ENCODE peak calls at places on chromosome 18, in six cellular contexts. One of them, this sample, is unnamed.

GRCh38 chr18:58980991-58981390 is 116.3 kb downstream of the ZNF532 start:
- DNase-seq in SK-N-SH: no peak
- DNase-seq in HL-60: no peak
- DNase-seq in GM12878: no peak
- DNase-seq in K562: no peak
- DNase-seq in HepG2: no peak
- DNase-seq in this sample: no peak

GRCh38 chr18:60740313-60740712 is 367.7 kb upstream of the MC4R start:
- DNase-seq in SK-N-SH: no peak
- DNase-seq in HL-60: no peak
- DNase-seq in GM12878: no peak
- DNase-seq in K562: no peak
- DNase-seq in HepG2: no peak
- DNase-seq in this sample: no peak

GRCh38 chr18:77012751-77013550 is 119.6 kb downstream of the MBP start:
- DNase-seq in SK-N-SH: no peak
- DNase-seq in HL-60: no peak
- DNase-seq in GM12878: no peak
- DNase-seq in K562: no peak
- DNase-seq in HepG2: no peak
- DNase-seq in this sample: no peak

GRCh38 chr18:47260138-47260923 is 8.9 kb upstream of the SKOR2 start:
- DNase-seq in SK-N-SH: peak; percentile 78
- DNase-seq in HL-60: peak; percentile 48
- DNase-seq in GM12878: no peak
- DNase-seq in K562: peak; percentile 23
- DNase-seq in HepG2: peak; percentile 5
- DNase-seq in this sample: no peak

GRCh38 chr18:72651033-72651432 is 106.9 kb upstream of the CBLN2 start:
- DNase-seq in SK-N-SH: no peak
- DNase-seq in HL-60: no peak
- DNase-seq in GM12878: no peak
- DNase-seq in K562: no peak
- DNase-seq in HepG2: no peak
- DNase-seq in this sample: no peak

GRCh38 chr18:36372902-36373301 is 75.4 kb downstream of the FHOD3 start:
- DNase-seq in SK-N-SH: no peak
- DNase-seq in HL-60: peak; percentile 61
- DNase-seq in GM12878: no peak
- DNase-seq in K562: no peak
- DNase-seq in HepG2: no peak
- DNase-seq in this sample: no peak

GRCh38 chr18:78996741-78997490 is 17.3 kb downstream of the SALL3 start:
- DNase-seq in SK-N-SH: no peak
- DNase-seq in HL-60: no peak
- DNase-seq in GM12878: no peak
- DNase-seq in K562: no peak
- DNase-seq in HepG2: no peak
- DNase-seq in this sample: peak; percentile 39

GRCh38 chr18:43893001-43893637 is 615.8 kb upstream of the SYT4 start:
- DNase-seq in SK-N-SH: no peak
- DNase-seq in HL-60: no peak
- DNase-seq in GM12878: no peak
- DNase-seq in K562: no peak
- DNase-seq in HepG2: no peak
- DNase-seq in this sample: no peak

GRCh38 chr18:37235583-37235982 is 330.0 kb downstream of the CELF4 start:
- DNase-seq in SK-N-SH: no peak
- DNase-seq in HL-60: no peak
- DNase-seq in GM12878: no peak
- DNase-seq in K562: no peak
- DNase-seq in HepG2: no peak
- DNase-seq in this sample: no peak

GRCh38 chr18:58257461-58257860 is 213.4 kb downstream of the NEDD4L start:
- DNase-seq in SK-N-SH: no peak
- DNase-seq in HL-60: no peak
- DNase-seq in GM12878: no peak
- DNase-seq in K562: peak; percentile 56
- DNase-seq in HepG2: no peak
- DNase-seq in this sample: no peak

GRCh38 chr18:46374850-46375249 is 270.7 kb downstream of the HAUS1 start:
- DNase-seq in SK-N-SH: peak; percentile 56
- DNase-seq in HL-60: no peak
- DNase-seq in GM12878: no peak
- DNase-seq in K562: peak; percentile 59
- DNase-seq in HepG2: no peak
- DNase-seq in this sample: no peak

GRCh38 chr18:26190506-26190905 is 35.7 kb upstream of the TAF4B start:
- DNase-seq in SK-N-SH: no peak
- DNase-seq in HL-60: no peak
- DNase-seq in GM12878: peak; percentile 74
- DNase-seq in K562: no peak
- DNase-seq in HepG2: no peak
- DNase-seq in this sample: no peak

GRCh38 chr18:10523544-10523943 is 2.3 kb upstream of the NAPG start:
- DNase-seq in SK-N-SH: no peak
- DNase-seq in HL-60: no peak
- DNase-seq in GM12878: no peak
- DNase-seq in K562: no peak
- DNase-seq in HepG2: no peak
- DNase-seq in this sample: no peak

GRCh38 chr18:48023334-48024008 is 93.0 kb upstream of the SMAD2 start:
- DNase-seq in SK-N-SH: peak; percentile 89
- DNase-seq in HL-60: peak; percentile 73
- DNase-seq in GM12878: no peak
- DNase-seq in K562: peak; percentile 44
- DNase-seq in HepG2: peak; percentile 13
- DNase-seq in this sample: peak; percentile 65

GRCh38 chr18:54020346-54020745 is 204.1 kb downstream of the MBD2 start:
- DNase-seq in SK-N-SH: no peak
- DNase-seq in HL-60: no peak
- DNase-seq in GM12878: no peak
- DNase-seq in K562: no peak
- DNase-seq in HepG2: no peak
- DNase-seq in this sample: no peak

GRCh38 chr18:52060612-52061259 is 279.3 kb upstream of the DCC start:
- DNase-seq in SK-N-SH: no peak
- DNase-seq in HL-60: no peak
- DNase-seq in GM12878: no peak
- DNase-seq in K562: no peak
- DNase-seq in HepG2: peak; percentile 18
- DNase-seq in this sample: peak; percentile 7

GRCh38 chr18:49441338-49441938 is 19.0 kb downstream of the DYM start:
- DNase-seq in SK-N-SH: no peak
- DNase-seq in HL-60: no peak
- DNase-seq in GM12878: no peak
- DNase-seq in K562: no peak
- DNase-seq in HepG2: no peak
- DNase-seq in this sample: no peak

GRCh38 chr18:60984496-60984895 is 348.7 kb upstream of the CDH20 start:
- DNase-seq in SK-N-SH: no peak
- DNase-seq in HL-60: no peak
- DNase-seq in GM12878: no peak
- DNase-seq in K562: no peak
- DNase-seq in HepG2: no peak
- DNase-seq in this sample: no peak

GRCh38 chr18:77062518-77063003 is 70.0 kb downstream of the MBP start:
- DNase-seq in SK-N-SH: no peak
- DNase-seq in HL-60: peak; percentile 70
- DNase-seq in GM12878: peak; percentile 82
- DNase-seq in K562: no peak
- DNase-seq in HepG2: no peak
- DNase-seq in this sample: no peak

GRCh38 chr18:44130365-44130942 is 550.2 kb upstream of the SETBP1 start:
- DNase-seq in SK-N-SH: peak; percentile 59
- DNase-seq in HL-60: peak; percentile 8
- DNase-seq in GM12878: no peak
- DNase-seq in K562: peak; percentile 8
- DNase-seq in HepG2: peak; percentile 10
- DNase-seq in this sample: no peak

GRCh38 chr18:57435851-57436192 is 648 bp downstream of the ONECUT2 start:
- DNase-seq in SK-N-SH: peak; percentile 60
- DNase-seq in HL-60: no peak
- DNase-seq in GM12878: no peak
- DNase-seq in K562: no peak
- DNase-seq in HepG2: no peak
- DNase-seq in this sample: no peak

GRCh38 chr18:44290366-44290855 is 390.3 kb upstream of the SETBP1 start:
- DNase-seq in SK-N-SH: no peak
- DNase-seq in HL-60: no peak
- DNase-seq in GM12878: no peak
- DNase-seq in K562: no peak
- DNase-seq in HepG2: no peak
- DNase-seq in this sample: no peak

GRCh38 chr18:59419386-59419785 is 60.3 kb upstream of the LMAN1 start:
- DNase-seq in SK-N-SH: no peak
- DNase-seq in HL-60: no peak
- DNase-seq in GM12878: no peak
- DNase-seq in K562: no peak
- DNase-seq in HepG2: no peak
- DNase-seq in this sample: no peak

GRCh38 chr18:37668971-37669747 is 103.6 kb upstream of the CELF4 start:
- DNase-seq in SK-N-SH: peak; percentile 30
- DNase-seq in HL-60: no peak
- DNase-seq in GM12878: no peak
- DNase-seq in K562: no peak
- DNase-seq in HepG2: no peak
- DNase-seq in this sample: no peak

GRCh38 chr18:48622911-48623431 is 84.1 kb downstream of the CTIF start:
- DNase-seq in SK-N-SH: no peak
- DNase-seq in HL-60: no peak
- DNase-seq in GM12878: no peak
- DNase-seq in K562: no peak
- DNase-seq in HepG2: no peak
- DNase-seq in this sample: no peak

GRCh38 chr18:2961828-2962227 is 51.1 kb downstream of the LPIN2 start:
- DNase-seq in SK-N-SH: peak; percentile 13
- DNase-seq in HL-60: peak; percentile 20
- DNase-seq in GM12878: no peak
- DNase-seq in K562: no peak
- DNase-seq in HepG2: no peak
- DNase-seq in this sample: no peak

GRCh38 chr18:49650426-49650891 is 88.6 kb downstream of the LIPG start:
- DNase-seq in SK-N-SH: no peak
- DNase-seq in HL-60: no peak
- DNase-seq in GM12878: no peak
- DNase-seq in K562: no peak
- DNase-seq in HepG2: no peak
- DNase-seq in this sample: no peak

GRCh38 chr18:47120428-47120827 is 29.9 kb downstream of the HDHD2 start:
- DNase-seq in SK-N-SH: no peak
- DNase-seq in HL-60: no peak
- DNase-seq in GM12878: peak; percentile 47
- DNase-seq in K562: no peak
- DNase-seq in HepG2: no peak
- DNase-seq in this sample: no peak

GRCh38 chr18:48672671-48673340 is 134.0 kb downstream of the CTIF start:
- DNase-seq in SK-N-SH: no peak
- DNase-seq in HL-60: no peak
- DNase-seq in GM12878: no peak
- DNase-seq in K562: no peak
- DNase-seq in HepG2: no peak
- DNase-seq in this sample: no peak

GRCh38 chr18:3910507-3910906 is 460.5 kb downstream of the TGIF1 start:
- DNase-seq in SK-N-SH: no peak
- DNase-seq in HL-60: no peak
- DNase-seq in GM12878: no peak
- DNase-seq in K562: no peak
- DNase-seq in HepG2: no peak
- DNase-seq in this sample: no peak

GRCh38 chr18:49362431-49362830 is 98.0 kb downstream of the DYM start:
- DNase-seq in SK-N-SH: no peak
- DNase-seq in HL-60: no peak
- DNase-seq in GM12878: no peak
- DNase-seq in K562: no peak
- DNase-seq in HepG2: no peak
- DNase-seq in this sample: no peak

DNA sequence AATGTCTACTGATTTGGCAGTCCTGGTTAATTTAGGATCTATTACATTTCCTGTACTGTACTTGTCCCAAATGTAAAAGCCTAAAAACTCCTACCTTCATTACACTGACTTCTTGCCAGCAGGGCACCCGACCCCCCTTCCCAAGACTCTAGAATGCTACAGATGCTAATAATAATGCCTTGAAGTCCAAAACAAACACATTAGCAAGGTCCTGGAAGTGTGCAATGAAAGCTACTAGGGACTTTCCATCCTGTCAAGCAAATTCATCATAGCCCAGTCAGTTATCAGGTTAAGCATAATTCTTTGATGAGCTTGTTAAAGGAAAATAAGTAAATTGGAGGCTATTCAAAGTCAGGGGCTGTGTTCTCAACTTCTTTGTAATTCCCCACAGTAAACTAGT is 115.3 kb upstream of the RBBP8 start:
- DNase-seq in SK-N-SH: no peak
- DNase-seq in HL-60: no peak
- DNase-seq in GM12878: no peak
- DNase-seq in K562: no peak
- DNase-seq in HepG2: no peak
- DNase-seq in this sample: no peak
- TF ChIP-seq GABPA in SK-N-SH: no peak
- TF ChIP-seq GABPA in HL-60: no peak
- TF ChIP-seq GABPA in GM12878: no peak
- TF ChIP-seq GABPA in K562: no peak
- TF ChIP-seq GABPA in HepG2: no peak
- TF ChIP-seq GABPA in this sample: no peak

GRCh38 chr18:68387246-68387645 is 327.7 kb downstream of the TMX3 start:
- DNase-seq in SK-N-SH: no peak
- DNase-seq in HL-60: no peak
- DNase-seq in GM12878: no peak
- DNase-seq in K562: no peak
- DNase-seq in HepG2: no peak
- DNase-seq in this sample: no peak
- TF ChIP-seq GABPA in SK-N-SH: no peak
- TF ChIP-seq GABPA in HL-60: no peak
- TF ChIP-seq GABPA in GM12878: no peak
- TF ChIP-seq GABPA in K562: no peak
- TF ChIP-seq GABPA in HepG2: no peak
- TF ChIP-seq GABPA in this sample: no peak

GRCh38 chr18:69265661-69266060 is 135.0 kb upstream of the DOK6 start:
- DNase-seq in SK-N-SH: no peak
- DNase-seq in HL-60: no peak
- DNase-seq in GM12878: no peak
- DNase-seq in K562: no peak
- DNase-seq in HepG2: no peak
- DNase-seq in this sample: no peak
- TF ChIP-seq GABPA in SK-N-SH: no peak
- TF ChIP-seq GABPA in HL-60: no peak
- TF ChIP-seq GABPA in GM12878: no peak
- TF ChIP-seq GABPA in K562: no peak
- TF ChIP-seq GABPA in HepG2: no peak
- TF ChIP-seq GABPA in this sample: no peak

DNA sequence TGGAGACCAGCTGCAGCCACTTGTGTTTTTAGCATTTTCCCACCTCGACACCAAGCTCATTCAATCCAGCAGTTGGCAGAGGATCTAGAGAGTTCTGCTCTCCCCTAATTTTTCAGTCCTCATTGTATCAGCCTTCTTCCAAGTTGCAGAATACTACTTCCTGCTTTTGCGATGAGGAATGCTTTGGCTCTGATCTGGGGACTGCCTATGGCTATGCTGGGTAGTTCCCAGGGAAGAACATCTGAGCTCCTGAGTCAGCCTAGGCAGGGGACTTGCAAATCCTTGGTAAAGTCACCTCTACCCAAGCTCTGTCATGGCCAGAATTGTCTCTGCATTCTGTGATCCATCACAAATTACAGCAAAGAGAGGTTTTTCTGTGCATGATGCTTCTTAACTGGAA is 139.4 kb upstream of the RAB12 start:
- DNase-seq in SK-N-SH: no peak
- DNase-seq in HL-60: no peak
- DNase-seq in GM12878: no peak
- DNase-seq in K562: no peak
- DNase-seq in HepG2: no peak
- DNase-seq in this sample: no peak
- TF ChIP-seq GABPA in SK-N-SH: no peak
- TF ChIP-seq GABPA in HL-60: no peak
- TF ChIP-seq GABPA in GM12878: no peak
- TF ChIP-seq GABPA in K562: no peak
- TF ChIP-seq GABPA in HepG2: no peak
- TF ChIP-seq GABPA in this sample: no peak